ENCODE peak calls at places on chromosomes 7 and 10, in four cellular contexts. E, N, H and K are unnamed samples. For H3K4me1 and H3K27me3, the result is how much of the 10 kb centered on the place peaks cover.

GRCh38 chr7:74225400-74225799 is 15.6 kb downstream of the LAT2 start:
- DNase-seq in N (no peak), H (no peak), E (no peak), K (no peak)

GRCh38 chr10:45470098-45471012 is 96.3 kb downstream of the ALOX5 start:
- DNase-seq in E (no peak), N (no peak), H (peak), K (no peak)

GRCh38 chr10:15211464-15211979 is 43.0 kb upstream of the NMT2 start:
- DNase-seq in E (no peak), N (no peak), H (no peak), K (no peak)

GRCh38 chr7:36283711-36284130 is 105.9 kb upstream of the ANLN start:
- DNase-seq in E (peak), H (peak), N (no peak), K (peak)

GRCh38 chr10:132397671-132398565 is 918 bp downstream of the PWWP2B start:
- DNase-seq in H (peak), N (no peak), E (peak), K (no peak)

GRCh38 chr10:70579234-70580002 is 23.1 kb downstream of the PRF1 start:
- DNase-seq in H (no peak), N (peak), E (no peak), K (peak)

GRCh38 chr7:7761974-7762769 is 43.8 kb upstream of the RPA3 start:
- DNase-seq in E (no peak), N (no peak), H (no peak), K (no peak)

GRCh38 chr10:133143200-133143533 is 16.9 kb upstream of the KNDC1 start:
- DNase-seq in E (peak), N (no peak), H (peak), K (peak)

GRCh38 chr7:22633954-22634474 is 93.0 kb upstream of the IL6 start:
- DNase-seq in H (no peak), E (no peak), N (no peak), K (no peak)

GRCh38 chr10:130751106-130751840 is 560.2 kb downstream of the TCERG1L start:
- DNase-seq in H (peak), N (peak), E (no peak), K (no peak)
- H3K4me1 ChIP-seq in H (under half), N (under half), E (under half), K (under half)

GRCh38 chr7:24229481-24230226 is 54.3 kb upstream of the NPY start:
- DNase-seq in E (no peak), H (no peak), N (no peak), K (no peak)
- H3K27me3 ChIP-seq in E (under half), H (under half), N (under half), K (under half)

GRCh38 chr10:62585211-62585758 is 211.1 kb downstream of the ZNF365 start:
- DNase-seq in H (no peak), N (no peak), E (peak), K (no peak)
- H3K4me1 ChIP-seq in H (under half), N (under half), E (under half), K (under half)

DNA sequence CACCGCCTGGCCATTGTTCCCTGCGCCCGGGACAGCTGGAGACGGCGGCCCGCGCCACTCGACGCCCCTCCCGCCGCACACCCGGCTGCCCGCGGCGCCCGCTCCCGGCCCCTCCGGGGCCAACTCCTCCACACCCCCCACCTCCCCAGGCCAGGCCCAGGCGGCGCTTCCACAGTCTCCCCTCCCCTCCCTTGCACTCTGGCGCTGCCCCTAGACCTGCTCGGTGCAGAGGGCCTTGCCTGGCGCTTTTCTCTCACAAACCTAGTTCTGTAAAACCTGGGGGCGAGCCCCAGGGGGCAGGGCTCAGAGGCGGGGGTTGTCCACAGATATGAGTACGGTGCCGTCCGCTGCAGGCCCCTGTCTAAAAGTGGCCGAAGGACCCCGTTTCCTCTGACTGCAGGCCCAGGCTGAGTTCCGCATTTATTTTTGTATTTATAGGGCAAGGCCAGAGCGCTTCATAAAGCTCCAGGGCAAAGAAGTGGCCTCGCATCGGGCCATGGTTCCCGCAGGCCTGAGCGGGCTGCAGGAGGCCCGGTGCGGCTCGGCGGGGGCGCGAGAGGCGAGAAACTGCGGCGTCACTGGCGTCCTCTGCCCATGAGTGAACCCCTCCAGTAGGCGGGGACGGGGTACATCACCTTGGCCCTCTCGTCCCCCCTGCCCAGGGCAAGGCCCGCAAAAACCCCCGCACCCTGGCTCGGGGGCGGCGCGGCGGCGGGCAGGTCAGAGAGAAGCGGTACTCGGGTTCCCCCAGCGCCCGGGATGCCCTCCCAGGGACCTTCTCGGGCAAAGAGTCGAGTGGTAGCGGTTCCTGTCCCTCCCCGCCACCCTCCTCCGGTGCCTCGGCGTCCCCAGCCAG is 355.6 kb downstream of the DNAJB6 start:
- DNase-seq in N (no peak), E (no peak), H (no peak), K (no peak)
- H3K27me3 ChIP-seq in N (half or more), E (half or more), H (under half), K (half or more)

GRCh38 chr10:30806824-30807223 is 177.3 kb upstream of the LYZL2 start:
- DNase-seq in H (no peak), E (no peak), N (no peak), K (no peak)
- H3K4me1 ChIP-seq in H (under half), E (under half), N (under half), K (under half)

GRCh38 chr7:107355616-107356015 is 114.2 kb upstream of the GPR22 start:
- DNase-seq in N (no peak), H (no peak), E (no peak), K (no peak)

GRCh38 chr7:107354639-107355038 is 115.2 kb upstream of the GPR22 start:
- DNase-seq in H (no peak), N (no peak), E (no peak), K (no peak)

GRCh38 chr7:107353701-107354100 is 116.2 kb upstream of the GPR22 start:
- DNase-seq in E (no peak), N (no peak), H (no peak), K (no peak)
- H3K27me3 ChIP-seq in E (under half), N (under half), H (under half), K (under half)

GRCh38 chr7:127581716-127582115 is 3.7 kb downstream of the GCC1 start:
- DNase-seq in H (no peak), N (no peak), E (no peak), K (no peak)

GRCh38 chr7:127585044-127585953 is at the start of gene GCC1:
- DNase-seq in E (peak), H (peak), N (peak), K (peak)

GRCh38 chr7:127584648-127585043 is 750 bp downstream of the GCC1 start:
- DNase-seq in H (no peak), E (no peak), N (peak), K (no peak)

GRCh38 chr7:127580612-127581011 is 4.8 kb downstream of the GCC1 start:
- DNase-seq in E (no peak), H (no peak), N (no peak), K (no peak)

DNA sequence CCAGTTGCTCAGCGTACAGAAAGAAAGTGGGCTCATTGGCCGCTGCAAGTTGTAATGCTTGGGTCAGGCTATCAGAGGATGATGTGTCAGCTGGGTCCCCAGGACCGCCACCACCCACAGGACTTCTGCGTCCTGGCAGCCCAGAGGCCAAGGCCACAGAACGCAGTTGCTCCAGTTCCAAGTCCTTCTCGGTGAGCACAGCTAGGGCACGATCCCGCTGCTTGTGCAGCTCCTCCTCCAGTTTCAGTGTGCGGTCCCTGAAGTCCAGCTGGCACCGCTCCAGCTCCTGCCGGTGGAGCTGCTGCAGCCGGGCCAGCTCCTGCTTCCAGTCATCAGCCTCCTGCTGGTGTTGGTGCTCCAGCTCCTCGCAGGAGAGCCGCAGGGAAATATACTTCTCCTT is 3.0 kb downstream of the GCC1 start:
- DNase-seq in N (no peak), H (peak), E (peak), K (no peak)
- H3K4me1 ChIP-seq in N (half or more), H (under half), E (half or more), K (under half)

GRCh38 chr7:27095897-27096755 is at the start of gene HOXA1:
- DNase-seq in N (peak), E (peak), H (peak), K (peak)
- H3K27me3 ChIP-seq in N (under half), E (half or more), H (under half), K (under half)

DNA sequence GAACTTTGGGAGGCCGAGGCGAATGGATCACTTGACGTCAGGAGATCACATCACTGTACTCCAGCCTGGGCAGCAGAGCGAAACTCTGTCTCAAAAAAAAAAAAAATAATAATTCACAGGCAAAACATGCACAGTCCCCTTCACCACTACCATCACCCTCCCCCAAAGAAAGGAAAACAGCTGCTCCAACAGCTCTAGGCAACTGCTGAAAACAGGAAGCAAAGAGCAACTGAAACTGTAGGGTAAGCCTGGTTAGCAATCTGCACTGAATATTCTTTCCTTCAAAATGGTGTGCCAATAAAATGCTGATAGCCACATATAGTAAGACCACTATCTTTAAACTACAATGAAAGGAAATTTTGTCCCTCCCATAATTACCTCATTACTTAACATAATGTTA is 11.8 kb downstream of the NT5C2 start:
- DNase-seq in H (no peak), N (no peak), E (no peak), K (no peak)
- H3K4me1 ChIP-seq in H (under half), N (under half), E (half or more), K (under half)